ENCODE peak calls at places on chromosomes 16 and 17, in four cellular contexts. One of them, this sample, is unnamed.

GRCh38 chr17:72590882-72591499 is 470.2 kb downstream of the SOX9 start:
- DNase-seq in GDM1: no peak
- DNase-seq in stimulated activated CD8-positive, alpha-beta memory T cell treated with anti-CD3 and anti-CD28 coated beads, Interleukin-4, amount 100 ng/mL, for 1 hour: no peak
- DNase-seq in left ventricle myocardium superior: no peak
- DNase-seq in this sample: no peak

GRCh38 chr17:12623220-12623848 is 42.4 kb upstream of the MYOCD start:
- DNase-seq in GDM1: no peak
- DNase-seq in stimulated activated CD8-positive, alpha-beta memory T cell treated with anti-CD3 and anti-CD28 coated beads, Interleukin-4, amount 100 ng/mL, for 1 hour: no peak
- DNase-seq in left ventricle myocardium superior: no peak
- DNase-seq in this sample: no peak

GRCh38 chr17:8056232-8056975 is 17.5 kb downstream of the ALOX15B start:
- DNase-seq in GDM1: peak; percentile 70
- DNase-seq in stimulated activated CD8-positive, alpha-beta memory T cell treated with anti-CD3 and anti-CD28 coated beads, Interleukin-4, amount 100 ng/mL, for 1 hour: peak; percentile 26
- DNase-seq in left ventricle myocardium superior: no peak
- DNase-seq in this sample: peak; percentile 48

GRCh38 chr16:62661435-62661834 is 625.2 kb upstream of the CDH8 start:
- DNase-seq in GDM1: no peak
- DNase-seq in stimulated activated CD8-positive, alpha-beta memory T cell treated with anti-CD3 and anti-CD28 coated beads, Interleukin-4, amount 100 ng/mL, for 1 hour: no peak
- DNase-seq in left ventricle myocardium superior: no peak
- DNase-seq in this sample: no peak

GRCh38 chr17:39674179-39674578 is 5.9 kb downstream of the PNMT start:
- DNase-seq in GDM1: no peak
- DNase-seq in stimulated activated CD8-positive, alpha-beta memory T cell treated with anti-CD3 and anti-CD28 coated beads, Interleukin-4, amount 100 ng/mL, for 1 hour: no peak
- DNase-seq in left ventricle myocardium superior: no peak
- DNase-seq in this sample: no peak

GRCh38 chr17:65556014-65556909 is 5.2 kb downstream of the AXIN2 start:
- DNase-seq in GDM1: peak; percentile 31
- DNase-seq in stimulated activated CD8-positive, alpha-beta memory T cell treated with anti-CD3 and anti-CD28 coated beads, Interleukin-4, amount 100 ng/mL, for 1 hour: peak; percentile 88
- DNase-seq in left ventricle myocardium superior: peak; percentile 87
- DNase-seq in this sample: peak; percentile 30

GRCh38 chr17:45372325-45372869 is 55.6 kb upstream of the MAP3K14 start:
- DNase-seq in GDM1: no peak
- DNase-seq in stimulated activated CD8-positive, alpha-beta memory T cell treated with anti-CD3 and anti-CD28 coated beads, Interleukin-4, amount 100 ng/mL, for 1 hour: no peak
- DNase-seq in left ventricle myocardium superior: no peak
- DNase-seq in this sample: no peak

GRCh38 chr17:36482611-36483504 is 3.6 kb upstream of the ZNHIT3 start:
- DNase-seq in GDM1: peak; percentile 64
- DNase-seq in stimulated activated CD8-positive, alpha-beta memory T cell treated with anti-CD3 and anti-CD28 coated beads, Interleukin-4, amount 100 ng/mL, for 1 hour: peak; percentile 58
- DNase-seq in left ventricle myocardium superior: peak; percentile 94
- DNase-seq in this sample: peak; percentile 70

GRCh38 chr16:5022521-5022920 is 11.2 kb downstream of the NAGPA start:
- DNase-seq in GDM1: no peak
- DNase-seq in stimulated activated CD8-positive, alpha-beta memory T cell treated with anti-CD3 and anti-CD28 coated beads, Interleukin-4, amount 100 ng/mL, for 1 hour: no peak
- DNase-seq in left ventricle myocardium superior: no peak
- DNase-seq in this sample: no peak

GRCh38 chr16:11553371-11553770 is 33.3 kb downstream of the LITAF start:
- DNase-seq in GDM1: no peak
- DNase-seq in stimulated activated CD8-positive, alpha-beta memory T cell treated with anti-CD3 and anti-CD28 coated beads, Interleukin-4, amount 100 ng/mL, for 1 hour: no peak
- DNase-seq in left ventricle myocardium superior: no peak
- DNase-seq in this sample: no peak

GRCh38 chr16:20851601-20852000 is 45.3 kb downstream of the REXO5 start:
- DNase-seq in GDM1: no peak
- DNase-seq in stimulated activated CD8-positive, alpha-beta memory T cell treated with anti-CD3 and anti-CD28 coated beads, Interleukin-4, amount 100 ng/mL, for 1 hour: no peak
- DNase-seq in left ventricle myocardium superior: peak; percentile 88
- DNase-seq in this sample: no peak

GRCh38 chr17:62919388-62919787 is 46.6 kb upstream of the TANC2 start:
- DNase-seq in GDM1: no peak
- DNase-seq in stimulated activated CD8-positive, alpha-beta memory T cell treated with anti-CD3 and anti-CD28 coated beads, Interleukin-4, amount 100 ng/mL, for 1 hour: no peak
- DNase-seq in left ventricle myocardium superior: no peak
- DNase-seq in this sample: no peak

GRCh38 chr17:47978324-47978723 is 7.4 kb downstream of the CDK5RAP3 start:
- DNase-seq in GDM1: peak; percentile 47
- DNase-seq in stimulated activated CD8-positive, alpha-beta memory T cell treated with anti-CD3 and anti-CD28 coated beads, Interleukin-4, amount 100 ng/mL, for 1 hour: peak; percentile 16
- DNase-seq in left ventricle myocardium superior: peak; percentile 68
- DNase-seq in this sample: peak; percentile 44

GRCh38 chr16:89616576-89617437 is 3.4 kb downstream of the DPEP1 start:
- DNase-seq in GDM1: no peak
- DNase-seq in stimulated activated CD8-positive, alpha-beta memory T cell treated with anti-CD3 and anti-CD28 coated beads, Interleukin-4, amount 100 ng/mL, for 1 hour: no peak
- DNase-seq in left ventricle myocardium superior: no peak
- DNase-seq in this sample: no peak

GRCh38 chr17:64020068-64020766 is at the start of gene ICAM2:
- DNase-seq in GDM1: peak; percentile 89
- DNase-seq in stimulated activated CD8-positive, alpha-beta memory T cell treated with anti-CD3 and anti-CD28 coated beads, Interleukin-4, amount 100 ng/mL, for 1 hour: peak; percentile 81
- DNase-seq in left ventricle myocardium superior: peak; percentile 67
- DNase-seq in this sample: peak; percentile 88

GRCh38 chr17:77036841-77037381 is 103.9 kb upstream of the SEC14L1 start:
- DNase-seq in GDM1: peak; percentile 24
- DNase-seq in stimulated activated CD8-positive, alpha-beta memory T cell treated with anti-CD3 and anti-CD28 coated beads, Interleukin-4, amount 100 ng/mL, for 1 hour: no peak
- DNase-seq in left ventricle myocardium superior: peak; percentile 39
- DNase-seq in this sample: no peak

GRCh38 chr17:17491546-17491988 is 4.6 kb downstream of the RASD1 start:
- DNase-seq in GDM1: no peak
- DNase-seq in stimulated activated CD8-positive, alpha-beta memory T cell treated with anti-CD3 and anti-CD28 coated beads, Interleukin-4, amount 100 ng/mL, for 1 hour: no peak
- DNase-seq in left ventricle myocardium superior: no peak
- DNase-seq in this sample: no peak

GRCh38 chr16:71412270-71413160 is 29.3 kb downstream of the TLE7 start:
- DNase-seq in GDM1: no peak
- DNase-seq in stimulated activated CD8-positive, alpha-beta memory T cell treated with anti-CD3 and anti-CD28 coated beads, Interleukin-4, amount 100 ng/mL, for 1 hour: peak; percentile 37
- DNase-seq in left ventricle myocardium superior: peak; percentile 39
- DNase-seq in this sample: no peak

GRCh38 chr16:48352648-48353347 is 32.4 kb downstream of the SIAH1 start:
- DNase-seq in GDM1: no peak
- DNase-seq in stimulated activated CD8-positive, alpha-beta memory T cell treated with anti-CD3 and anti-CD28 coated beads, Interleukin-4, amount 100 ng/mL, for 1 hour: no peak
- DNase-seq in left ventricle myocardium superior: no peak
- DNase-seq in this sample: no peak

GRCh38 chr16:88956546-88957455 is 20.2 kb downstream of the CBFA2T3 start:
- DNase-seq in GDM1: no peak
- DNase-seq in stimulated activated CD8-positive, alpha-beta memory T cell treated with anti-CD3 and anti-CD28 coated beads, Interleukin-4, amount 100 ng/mL, for 1 hour: no peak
- DNase-seq in left ventricle myocardium superior: peak; percentile 24
- DNase-seq in this sample: no peak

This sample was measured in CMK.